ENCODE peak calls at places on chromosome X, in four cellular contexts. P, D, G and Y are unnamed samples.

GRCh38 chrX:109967151-109967550 is 35.8 kb upstream of the TMEM164 start:
- DNase-seq in P (no peak), G (no peak), D (no peak), Y (no peak)

GRCh38 chrX:37754518-37754917 is 25.3 kb upstream of the CYBB start:
- DNase-seq in D (no peak), P (no peak), G (no peak), Y (no peak)

GRCh38 chrX:155048997-155049619 is 21.8 kb downstream of the CMC4 start:
- DNase-seq in D (no peak), P (peak), G (peak), Y (peak)

GRCh38 chrX:7965436-7965835 is 38.2 kb upstream of the PNPLA4 start:
- DNase-seq in D (no peak), G (no peak), P (no peak), Y (no peak)

GRCh38 chrX:17737707-17738001 is 361 bp downstream of the SCML1 start:
- DNase-seq in P (no peak), G (no peak), D (no peak), Y (no peak)

GRCh38 chrX:23127586-23127985 is 127.8 kb downstream of the DDX53 start:
- DNase-seq in P (no peak), D (no peak), G (no peak), Y (no peak)

GRCh38 chrX:49221868-49222267 is 11.3 kb downstream of the CACNA1F start:
- DNase-seq in D (no peak), G (no peak), P (no peak), Y (no peak)

GRCh38 chrX:98379134-98379533 is 1495.4 kb downstream of the RPA4 start:
- DNase-seq in D (no peak), G (no peak), P (peak), Y (no peak)

GRCh38 chrX:78024349-78025108 is 55.1 kb upstream of the PGAM4 start:
- DNase-seq in D (no peak), G (peak), P (peak), Y (peak)

GRCh38 chrX:150363561-150364346 is 637 bp downstream of the MAMLD1 start:
- DNase-seq in D (no peak), G (peak), P (no peak), Y (no peak)

GRCh38 chrX:123310112-123310511 is 126.0 kb downstream of the GRIA3 start:
- DNase-seq in D (no peak), P (no peak), G (no peak), Y (no peak)

GRCh38 chrX:56284269-56284668 is 52.1 kb downstream of the KLF8 start:
- DNase-seq in D (no peak), G (no peak), P (no peak), Y (no peak)

GRCh38 chrX:23935116-23935515 is 27.3 kb downstream of the CXorf58 start:
- DNase-seq in G (no peak), P (no peak), D (no peak), Y (no peak)

GRCh38 chrX:136711147-136711546 is 63.2 kb downstream of the CD40LG start:
- DNase-seq in G (no peak), P (no peak), D (no peak), Y (peak)

GRCh38 chrX:43605351-43605750 is 50.7 kb upstream of the MAOA start:
- DNase-seq in P (no peak), D (no peak), G (no peak), Y (peak)

GRCh38 chrX:31130457-31131215 is 58.8 kb upstream of the FTHL17 start:
- DNase-seq in P (no peak), D (no peak), G (no peak), Y (no peak)

GRCh38 chrX:69025802-69026301 is 139.4 kb downstream of the PJA1 start:
- DNase-seq in D (no peak), P (no peak), G (no peak), Y (no peak)

GRCh38 chrX:96407043-96407442 is 277.6 kb upstream of the DIAPH2 start:
- DNase-seq in D (no peak), G (no peak), P (peak), Y (no peak)

GRCh38 chrX:663841-664240 is 33.2 kb downstream of the SHOX start:
- DNase-seq in P (no peak), D (no peak), G (no peak), Y (no peak)

GRCh38 chrX:123263246-123263757 is 79.2 kb downstream of the GRIA3 start:
- DNase-seq in G (peak), D (no peak), P (no peak), Y (no peak)

GRCh38 chrX:45757272-45757671 is 556.6 kb upstream of the DIPK2B start:
- DNase-seq in D (no peak), P (no peak), G (no peak), Y (no peak)

GRCh38 chrX:72394518-72395163 is 88.9 kb upstream of the CITED1 start:
- DNase-seq in G (no peak), D (no peak), P (no peak), Y (no peak)

GRCh38 chrX:16589211-16589610 is 60.7 kb upstream of the S100G start:
- DNase-seq in P (no peak), G (no peak), D (no peak), Y (no peak)

GRCh38 chrX:68717663-68718442 is 70.4 kb downstream of the STARD8 start:
- DNase-seq in P (no peak), G (no peak), D (no peak), Y (no peak)

GRCh38 chrX:43559643-43560042 is 96.5 kb upstream of the MAOA start:
- DNase-seq in G (peak), D (no peak), P (peak), Y (peak)

GRCh38 chrX:38351346-38351745 is 1.1 kb upstream of the OTC start:
- DNase-seq in D (no peak), G (no peak), P (no peak), Y (no peak)

GRCh38 chrX:44873415-44874270 is 655 bp downstream of the KDM6A start:
- DNase-seq in D (no peak), P (no peak), G (peak), Y (peak)

GRCh38 chrX:12447448-12448154 is 309.3 kb downstream of the FRMPD4 start:
- DNase-seq in D (no peak), G (no peak), P (no peak), Y (no peak)

GRCh38 chrX:68646421-68646820 is 1.0 kb upstream of the STARD8 start:
- DNase-seq in P (no peak), G (no peak), D (no peak), Y (no peak)

GRCh38 chrX:46381630-46382029 is 163.6 kb downstream of the ZNF674 start:
- DNase-seq in D (peak), G (peak), P (peak), Y (peak)

GRCh38 chrX:154064637-154065435 is 32.7 kb downstream of the MECP2 start:
- DNase-seq in G (no peak), P (no peak), D (no peak), Y (no peak)

GRCh38 chrX:153744210-153745066 is 19.6 kb upstream of the PLXNB3 start:
- DNase-seq in D (no peak), P (no peak), G (peak), Y (no peak)

GRCh38 chrX:150572206-150572605 is 3.8 kb downstream of the MTM1 start:
- DNase-seq in G (no peak), P (no peak), D (no peak), Y (no peak)

GRCh38 chrX:154603438-154604430 is 15.3 kb downstream of the CTAG1B start:
- DNase-seq in D (no peak), G (no peak), P (no peak), Y (no peak)

GRCh38 chrX:10130354-10130753 is 26.4 kb upstream of the CLCN4 start:
- DNase-seq in P (no peak), G (no peak), D (no peak), Y (no peak)

GRCh38 chrX:119266364-119266995 is 30.4 kb downstream of the PGRMC1 start:
- DNase-seq in P (peak), D (no peak), G (no peak), Y (peak)

GRCh38 chrX:84729809-84730208 is 227.6 kb upstream of the HDX start:
- DNase-seq in D (peak), G (no peak), P (peak), Y (peak)

GRCh38 chrX:139204903-139205667 is 325.5 kb upstream of the F9 start:
- DNase-seq in D (no peak), P (no peak), G (peak), Y (peak)

GRCh38 chrX:7147431-7147977 is at the start of gene STS:
- DNase-seq in P (no peak), D (no peak), G (peak), Y (peak)

DNA sequence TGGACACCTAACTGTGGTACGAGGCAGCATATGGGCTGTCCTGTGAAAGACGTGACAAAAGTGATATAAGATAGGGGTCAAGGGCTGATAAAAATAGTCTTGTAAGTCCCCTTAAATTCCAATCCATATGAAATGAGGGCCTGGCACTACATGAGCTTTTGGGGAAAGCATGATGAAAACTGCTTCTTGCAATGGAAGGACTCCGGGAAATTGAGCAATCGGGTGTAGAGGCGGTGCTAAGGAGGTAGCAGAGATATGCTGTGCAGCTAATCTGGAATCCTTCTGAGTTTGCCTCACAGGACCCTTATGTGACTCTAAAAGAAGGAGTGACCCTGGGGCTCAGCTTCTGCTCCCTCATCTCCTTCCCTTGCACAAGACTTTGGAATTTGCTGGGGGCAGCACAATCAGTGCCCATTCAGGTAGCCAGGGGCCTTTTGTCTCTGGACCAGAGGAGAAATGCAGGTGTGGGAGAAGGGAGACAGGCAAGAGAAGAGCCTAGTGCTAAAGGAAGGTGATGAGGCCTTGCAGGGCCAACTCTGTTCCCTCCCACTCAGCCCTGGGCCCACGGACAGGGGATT is 12.8 kb downstream of the CLDN2 start:
- DNase-seq in D (no peak), P (no peak), G (no peak), Y (no peak)
- TF ChIP-seq KDM1A in D (no peak), P (no peak), G (no peak), Y (no peak)

GRCh38 chrX:134727363-134727762 is 69.1 kb upstream of the PLAC1 start:
- DNase-seq in D (no peak), P (peak), G (no peak), Y (no peak)
- TF ChIP-seq GABPA in D (no peak), P (no peak), G (no peak), Y (no peak)

DNA sequence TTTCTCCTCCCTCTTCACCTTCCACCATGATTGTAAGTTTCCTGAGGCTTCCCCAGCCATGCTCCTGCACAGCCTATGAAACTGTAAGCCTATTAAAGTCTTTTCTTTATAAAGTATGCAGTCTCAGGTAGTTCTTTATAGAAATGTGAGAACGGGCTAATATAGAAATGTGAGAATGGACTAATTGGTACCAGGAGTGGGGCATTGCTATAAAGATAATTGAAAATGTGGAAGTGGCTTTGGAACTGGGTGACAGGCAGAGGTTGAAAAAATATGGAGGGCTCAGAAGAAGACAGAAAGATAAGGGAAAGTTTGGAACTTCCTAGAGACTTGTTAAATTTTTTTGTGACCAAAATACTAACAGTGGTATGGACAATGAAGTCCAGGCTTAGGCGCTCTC is 959.3 kb downstream of the SH3BGRL start:
- DNase-seq in D (no peak), P (no peak), G (no peak), Y (no peak)
- TF ChIP-seq RAD21 in D (no peak), P (no peak), G (no peak), Y (no peak)

GRCh38 chrX:130097507-130098201 is 12.6 kb downstream of the ELF4 start:
- DNase-seq in G (no peak), D (no peak), P (peak), Y (peak)

GRCh38 chrX:130103605-130104004 is 6.7 kb downstream of the ELF4 start:
- DNase-seq in D (no peak), P (no peak), G (no peak), Y (no peak)

GRCh38 chrX:130095249-130095648 is 15.0 kb downstream of the ELF4 start:
- DNase-seq in D (no peak), G (no peak), P (no peak), Y (no peak)

GRCh38 chrX:130098202-130098552 is 12.1 kb downstream of the ELF4 start:
- DNase-seq in G (no peak), D (no peak), P (no peak), Y (no peak)

DNA sequence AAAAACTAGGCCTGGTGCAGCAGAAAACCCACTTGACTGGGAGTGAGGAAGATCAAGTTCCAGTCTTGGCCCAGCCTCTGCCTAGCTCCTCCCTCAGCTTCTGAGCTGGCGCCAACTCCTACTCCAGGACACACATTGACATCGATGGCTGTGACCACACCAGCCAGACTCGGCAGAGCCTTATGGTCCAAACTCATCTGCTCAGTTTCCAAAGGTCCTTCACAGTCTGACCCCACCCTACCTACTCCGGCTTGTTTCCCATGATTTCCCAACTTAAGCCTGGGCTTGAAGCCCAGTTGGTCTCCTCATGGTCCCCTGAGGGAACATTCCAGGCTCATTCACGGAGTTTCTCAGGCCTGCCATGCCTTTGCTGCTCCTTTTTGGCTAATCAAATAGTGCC is 10.1 kb downstream of the ELF4 start:
- DNase-seq in G (no peak), D (no peak), P (no peak), Y (no peak)
- TF ChIP-seq KDM1A in G (no peak), D (no peak), P (no peak), Y (no peak)

GRCh38 chrX:41026326-41027136 is 58.7 kb upstream of the USP9X start:
- DNase-seq in D (no peak), P (no peak), G (no peak), Y (no peak)
- TF ChIP-seq GABPA in D (no peak), P (no peak), G (no peak), Y (no peak)

GRCh38 chrX:19513383-19513782 is 1.9 kb downstream of the MAP3K15 start:
- DNase-seq in G (no peak), D (no peak), P (peak), Y (no peak)
- TF ChIP-seq RAD21 in G (no peak), D (no peak), P (no peak), Y (no peak)

DNA sequence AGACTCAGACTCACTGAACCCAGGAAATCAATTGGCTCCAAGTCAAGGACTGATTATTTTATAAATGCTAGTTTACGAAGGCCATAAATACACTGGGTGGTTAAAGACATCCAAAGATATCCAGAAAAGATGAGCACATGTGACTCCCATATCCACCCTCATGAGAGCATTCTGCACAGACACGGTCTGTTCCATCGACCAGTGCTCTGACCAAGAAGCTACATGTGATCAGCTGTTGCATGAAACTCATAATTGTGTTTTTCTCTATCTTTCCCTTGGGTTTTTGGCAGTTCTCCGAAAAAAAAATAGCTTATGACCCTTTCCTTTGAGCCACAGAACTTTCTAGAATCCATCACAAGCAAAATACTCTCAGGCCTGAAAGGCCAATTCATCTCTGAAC is 2.7 kb upstream of the PIR start:
- DNase-seq in P (no peak), G (no peak), D (no peak), Y (no peak)
- TF ChIP-seq KDM1A in P (no peak), G (no peak), D (no peak), Y (no peak)